ENCODE peak calls at places on chromosomes 6 and 20, in eight cellular contexts. M is aorta, R is adrenal gland, Z is left ventricle myocardium inferior, N is fibroblast of lung, U is heart right ventricle, E is heart left ventricle, F is stomach. P is an unnamed sample.

GRCh38 chr20:62815066-62815991 is 1.5 kb upstream of the COL9A3 start:
- DNase-seq in E (no peak), Z (no peak), R (no peak), M (no peak), U (no peak), N (peak; percentile 58), F (no peak), P (no peak)

GRCh38 chr6:85459224-85459901 is 9.5 kb downstream of the NT5E start:
- DNase-seq in F (no peak), E (no peak), Z (no peak), U (no peak), M (no peak), N (peak; percentile 94), R (no peak), P (no peak)

GRCh38 chr20:36467076-36467999 is 74.0 kb upstream of the MYL9 start:
- DNase-seq in R (no peak), F (peak; percentile 63), U (peak; percentile 65), Z (peak; percentile 68), M (peak; percentile 64), N (peak; percentile 45), E (peak; percentile 63), P (peak; percentile 61)

GRCh38 chr6:158283304-158284005 is 28.8 kb upstream of the TULP4 start:
- DNase-seq in Z (no peak), R (no peak), E (no peak), N (peak; percentile 67), U (no peak), M (no peak), F (no peak), P (no peak)

GRCh38 chr6:8556370-8557018 is 121.1 kb upstream of the SLC35B3 start:
- DNase-seq in N (peak; percentile 49), E (no peak), U (no peak), M (no peak), F (no peak), R (peak; percentile 16), Z (no peak), P (no peak)

GRCh38 chr20:219290-220115 is 7.6 kb upstream of the DEFB129 start:
- DNase-seq in N (peak; percentile 0), M (no peak), F (no peak), E (no peak), U (no peak), Z (no peak), R (no peak), P (no peak)

GRCh38 chr6:149940673-149940984 is 1.2 kb upstream of the ULBP2 start:
- DNase-seq in N (no peak), E (no peak), R (no peak), F (no peak), U (no peak), M (peak; percentile 34), Z (no peak), P (peak; percentile 36)

GRCh38 chr20:62408640-62409039 is 1.6 kb upstream of the CABLES2 start:
- DNase-seq in E (no peak), Z (no peak), R (no peak), F (no peak), M (no peak), U (no peak), N (no peak), P (no peak)

GRCh38 chr20:60031107-60031506 is 72.9 kb downstream of the CDH26 start:
- DNase-seq in U (no peak), N (no peak), R (no peak), E (no peak), M (no peak), F (no peak), Z (no peak), P (no peak)

GRCh38 chr20:43372051-43372450 is 85.6 kb upstream of the SRSF6 start:
- DNase-seq in N (no peak), F (no peak), M (no peak), U (no peak), R (no peak), E (no peak), Z (no peak), P (no peak)

GRCh38 chr20:39717976-39718375 is 755.8 kb downstream of the DHX35 start:
- DNase-seq in N (peak; percentile 21), M (no peak), F (no peak), Z (no peak), R (no peak), U (no peak), E (no peak), P (no peak)

GRCh38 chr20:10078403-10078802 is 43.6 kb downstream of the ANKEF1 start:
- DNase-seq in U (no peak), N (no peak), Z (no peak), F (peak; percentile 39), M (no peak), E (no peak), R (no peak), P (no peak)

GRCh38 chr20:33882481-33882880 is 71.3 kb downstream of the CHMP4B start:
- DNase-seq in E (no peak), M (no peak), Z (no peak), U (no peak), R (no peak), F (no peak), N (no peak), P (no peak)

GRCh38 chr6:129583864-129584263 is 126.1 kb downstream of the ARHGAP18 start:
- DNase-seq in N (no peak), E (no peak), R (no peak), Z (no peak), U (no peak), F (no peak), M (no peak), P (no peak)

GRCh38 chr6:27078734-27079357 is 168.7 kb upstream of the PRSS16 start:
- DNase-seq in U (no peak), F (peak; percentile 31), Z (no peak), N (peak; percentile 48), R (peak; percentile 37), M (no peak), E (peak; percentile 18), P (peak; percentile 35)

GRCh38 chr6:25971187-25971811 is 8.7 kb downstream of the TRIM38 start:
- DNase-seq in F (no peak), U (no peak), R (peak; percentile 68), N (peak; percentile 95), E (peak; percentile 32), Z (no peak), M (peak; percentile 55), P (no peak)

GRCh38 chr6:36862164-36862847 is 12.3 kb downstream of the PPIL1 start:
- DNase-seq in N (no peak), F (no peak), M (no peak), U (no peak), E (no peak), R (no peak), Z (no peak), P (no peak)

GRCh38 chr20:33765592-33765991 is 33.8 kb downstream of the ZNF341 start:
- DNase-seq in E (no peak), N (no peak), U (no peak), Z (no peak), F (no peak), R (no peak), M (no peak), P (no peak)

GRCh38 chr20:62776692-62777527 is 19.4 kb upstream of the MRGBP start:
- DNase-seq in Z (no peak), R (no peak), E (no peak), U (no peak), N (no peak), F (peak; percentile 60), M (no peak), P (peak; percentile 42)

GRCh38 chr20:51525241-51526104 is 17.0 kb downstream of the NFATC2 start:
- DNase-seq in N (peak; percentile 28), M (peak; percentile 81), U (no peak), F (no peak), Z (no peak), R (peak; percentile 29), E (no peak), P (no peak)
- H3K4me1 ChIP-seq in N (peaks cover 12% of the 10 kb centered on the region), M (no peaks in the 10 kb centered on the region), U (peaks cover 44% of the 10 kb centered on the region), F (peaks cover 33% of the 10 kb centered on the region), Z (peaks cover 32% of the 10 kb centered on the region), R (no peaks in the 10 kb centered on the region), E (peaks cover 28% of the 10 kb centered on the region), P (no peaks in the 10 kb centered on the region)

GRCh38 chr20:58267389-58268215 is 39.1 kb upstream of the ANKRD60 start:
- DNase-seq in N (no peak), F (no peak), Z (no peak), M (no peak), R (no peak), E (no peak), U (no peak), P (no peak)
- H3K36me3 ChIP-seq in N (peaks cover 9% of the 10 kb centered on the region), F (peaks cover 8% of the 10 kb centered on the region), Z (peaks cover 77% of the 10 kb centered on the region), M (peaks cover 9% of the 10 kb centered on the region), R (peaks cover 18% of the 10 kb centered on the region), E (peaks cover 34% of the 10 kb centered on the region), U (no peaks in the 10 kb centered on the region), P (no peaks in the 10 kb centered on the region)

GRCh38 chr6:35181933-35182612 is 31.7 kb upstream of the SCUBE3 start:
- DNase-seq in F (peak; percentile 45), N (peak; percentile 80), U (peak; percentile 60), Z (peak; percentile 57), M (peak; percentile 88), E (no peak), R (peak; percentile 71), P (no peak)

GRCh38 chr6:35181313-35181932 is 32.3 kb upstream of the SCUBE3 start:
- DNase-seq in E (peak; percentile 27), Z (no peak), N (peak; percentile 65), F (no peak), U (no peak), M (peak; percentile 78), R (peak; percentile 38), P (no peak)

GRCh38 chr6:35183935-35184334 is 29.8 kb upstream of the SCUBE3 start:
- DNase-seq in R (no peak), E (no peak), U (no peak), M (no peak), F (no peak), N (no peak), Z (no peak), P (no peak)

GRCh38 chr6:35184580-35185301 is 29.0 kb upstream of the SCUBE3 start:
- DNase-seq in M (no peak), N (no peak), R (no peak), F (no peak), U (no peak), E (no peak), Z (no peak), P (no peak)

DNA sequence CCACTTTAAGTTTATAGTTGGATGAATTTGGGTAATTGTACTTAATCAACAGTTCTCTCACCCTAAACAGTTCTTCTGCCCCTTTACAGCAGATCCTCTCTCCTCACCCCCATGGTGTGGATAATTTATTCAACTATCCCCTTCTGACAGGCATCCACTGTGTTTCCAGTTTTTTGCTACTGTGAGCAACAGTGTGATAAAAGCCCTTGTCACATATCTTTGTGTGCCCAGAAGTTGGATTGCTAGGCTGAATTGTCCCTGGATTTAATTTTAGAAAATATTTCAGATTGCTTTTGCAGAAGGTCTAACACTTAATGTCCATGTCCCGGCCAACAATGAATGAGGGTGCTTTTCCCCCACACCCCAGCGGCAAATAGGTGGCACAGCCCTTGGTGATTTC is 30.5 kb upstream of the SCUBE3 start:
- DNase-seq in M (no peak), F (no peak), Z (no peak), R (no peak), E (no peak), U (no peak), N (no peak), P (no peak)
- H3K4me1 ChIP-seq in M (peaks cover 11% of the 10 kb centered on the region), F (peaks cover 35% of the 10 kb centered on the region), Z (peaks cover 65% of the 10 kb centered on the region), R (peaks cover 11% of the 10 kb centered on the region), E (peaks cover 50% of the 10 kb centered on the region), U (peaks cover 42% of the 10 kb centered on the region), N (peaks cover 2% of the 10 kb centered on the region), P (no peaks in the 10 kb centered on the region)

DNA sequence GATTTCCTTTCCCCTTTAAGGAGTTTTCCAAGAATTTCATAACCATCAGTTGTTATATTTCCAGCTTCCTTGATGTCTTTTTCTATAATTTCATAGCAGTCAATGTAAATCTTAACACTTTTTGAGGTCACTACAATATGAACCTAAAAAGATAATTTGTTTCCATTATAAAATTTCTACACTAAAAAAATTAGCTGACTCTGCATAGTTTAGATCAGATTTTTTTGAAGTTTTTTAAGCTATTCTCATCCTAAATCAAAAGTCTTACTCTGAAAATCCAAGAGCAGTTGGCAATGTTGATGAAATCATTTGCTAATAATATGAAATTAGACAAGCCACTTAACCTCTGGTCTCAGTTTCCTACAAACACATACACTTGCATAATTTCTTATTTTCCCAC is 96.8 kb downstream of the COL12A1 start:
- DNase-seq in U (no peak), F (no peak), Z (no peak), N (no peak), E (no peak), R (no peak), M (no peak), P (no peak)
- H3K36me3 ChIP-seq in U (no peaks in the 10 kb centered on the region), F (no peaks in the 10 kb centered on the region), Z (no peaks in the 10 kb centered on the region), N (peaks cover 8% of the 10 kb centered on the region), E (no peaks in the 10 kb centered on the region), R (no peaks in the 10 kb centered on the region), M (no peaks in the 10 kb centered on the region), P (no peaks in the 10 kb centered on the region)

P was measured in pancreas.